ENCODE peak calls at places on chromosomes 11 and 22, in five cellular contexts. Z is coronary artery, T is A172, C is NCI-H2029 treated with DMSO at 0.1 percent for 48 hours, K is AG09319. R is an unnamed sample.

GRCh38 chr11:2269601-2270321 is 627 bp downstream of the ASCL2 start:
- DNase-seq in Z (peak; percentile 72), T (no peak), C (no peak), K (peak; percentile 5), R (no peak)

GRCh38 chr11:117908261-117908895 is 20.8 kb downstream of the TMPRSS13 start:
- DNase-seq in Z (peak; percentile 45), T (no peak), C (no peak), K (no peak), R (no peak)

GRCh38 chr11:94638278-94638901 is 71.2 kb downstream of the PIWIL4 start:
- DNase-seq in Z (no peak), T (no peak), C (no peak), K (no peak), R (no peak)

GRCh38 chr22:20211997-20212753 is 55.9 kb downstream of the RTN4R start:
- DNase-seq in Z (no peak), T (no peak), C (peak; percentile 16), K (no peak), R (no peak)

GRCh38 chr22:42959472-42960145 is 55.3 kb downstream of the PACSIN2 start:
- DNase-seq in Z (no peak), T (peak; percentile 63), C (no peak), K (no peak), R (no peak)

GRCh38 chr22:47567741-47568140 is 805.3 kb downstream of the TBC1D22A start:
- DNase-seq in Z (no peak), T (no peak), C (no peak), K (no peak), R (no peak)

GRCh38 chr11:62132689-62133293 is 9.0 kb downstream of the INCENP start:
- DNase-seq in Z (no peak), T (no peak), C (no peak), K (no peak), R (no peak)

GRCh38 chr11:69892237-69892985 is 73.2 kb upstream of the FGF3 start:
- DNase-seq in Z (no peak), T (no peak), C (no peak), K (no peak), R (no peak)